ENCODE peak calls at places on chromosomes 16 and 17, in five cellular contexts. M, H, J, A and X are unnamed samples.

GRCh38 chr16:13923703-13924298 is 3.8 kb downstream of the ERCC4 start:
- DNase-seq in H (peak), A (no peak), M (no peak), J (no peak), X (no peak)

GRCh38 chr16:23225634-23226033 is 43.1 kb downstream of the SCNN1G start:
- DNase-seq in J (no peak), A (no peak), H (no peak), M (no peak), X (no peak)

GRCh38 chr17:77546772-77547201 is 406.0 kb downstream of the SEC14L1 start:
- DNase-seq in J (no peak), A (no peak), H (no peak), M (no peak), X (no peak)

GRCh38 chr17:14301761-14302401 is 1.0 kb downstream of the HS3ST3B1 start:
- DNase-seq in A (no peak), H (no peak), J (peak), M (peak), X (peak)

GRCh38 chr17:40330850-40331470 is 22.0 kb downstream of the RARA start:
- DNase-seq in J (no peak), M (no peak), A (no peak), H (no peak), X (no peak)

GRCh38 chr17:55751720-55752250 is 934 bp downstream of the PCTP start:
- DNase-seq in M (no peak), A (no peak), J (no peak), H (no peak), X (no peak)

GRCh38 chr17:74815067-74815466 is 38.9 kb upstream of the NAT9 start:
- DNase-seq in H (no peak), A (no peak), M (no peak), J (no peak), X (no peak)

GRCh38 chr17:79619636-79620206 is 8.9 kb upstream of the RBFOX3 start:
- DNase-seq in H (no peak), A (peak), J (no peak), M (no peak), X (no peak)

GRCh38 chr16:82801361-82801760 is 174.6 kb downstream of the CDH13 start:
- DNase-seq in H (no peak), J (no peak), M (peak), A (no peak), X (peak)

GRCh38 chr16:78742501-78743283 is 643.2 kb downstream of the WWOX start:
- DNase-seq in J (peak), M (peak), A (no peak), H (no peak), X (peak)

GRCh38 chr17:29892201-29892600 is 37.8 kb downstream of the SSH2 start:
- DNase-seq in A (no peak), J (no peak), M (no peak), H (no peak), X (no peak)

GRCh38 chr16:51896013-51896412 is 650.9 kb downstream of the TOX3 start:
- DNase-seq in M (no peak), J (no peak), H (no peak), A (no peak), X (no peak)